ENCODE peak calls at places on chromosomes 6 and 20, in eight cellular contexts. P, I, V, G, J, T, H and Y are unnamed samples.

GRCh38 chr20:44231193-44231592 is 15.9 kb upstream of the GDAP1L1 start:
- DNase-seq in P (no peak), I (no peak), V (no peak), G (peak), J (no peak), T (no peak), H (no peak), Y (no peak)

GRCh38 chr6:150149146-150149545 is 6.3 kb downstream of the PPP1R14C start:
- DNase-seq in P (no peak), I (no peak), V (no peak), G (no peak), J (no peak), T (no peak), H (no peak), Y (no peak)

GRCh38 chr20:54650201-54650722 is 174.9 kb downstream of the DOK5 start:
- DNase-seq in P (no peak), I (no peak), V (no peak), G (no peak), J (no peak), T (no peak), H (no peak), Y (no peak)

GRCh38 chr6:84018453-84019061 is 15.0 kb upstream of the MRAP2 start:
- DNase-seq in P (no peak), I (no peak), V (no peak), G (no peak), J (no peak), T (no peak), H (no peak), Y (no peak)

GRCh38 chr6:32843321-32843978 is 397 bp downstream of the PSMB8 start:
- DNase-seq in P (no peak), I (no peak), V (no peak), G (no peak), J (no peak), T (no peak), H (no peak), Y (no peak)

GRCh38 chr20:2101057-2101934 is at the start of gene STK35:
- DNase-seq in P (peak), I (peak), V (peak), G (peak), J (peak), T (peak), H (peak), Y (peak)

GRCh38 chr6:126258150-126258549 is 81.8 kb upstream of the CENPW start:
- DNase-seq in P (no peak), I (no peak), V (no peak), G (no peak), J (no peak), T (no peak), H (no peak), Y (no peak)

GRCh38 chr6:3072798-3073197 is 4.5 kb downstream of the RIPK1 start:
- DNase-seq in P (no peak), I (no peak), V (no peak), G (no peak), J (no peak), T (no peak), H (no peak), Y (no peak)

GRCh38 chr6:157059781-157060180 is 263.5 kb downstream of the TMEM242 start:
- DNase-seq in P (no peak), I (no peak), V (no peak), G (no peak), J (no peak), T (no peak), H (peak), Y (no peak)

GRCh38 chr6:63418741-63419140 is 99.0 kb upstream of the LGSN start:
- DNase-seq in P (no peak), I (no peak), V (no peak), G (no peak), J (no peak), T (no peak), H (no peak), Y (no peak)

GRCh38 chr20:64224344-64225165 is 31.0 kb upstream of the PCMTD2 start:
- DNase-seq in P (no peak), I (no peak), V (no peak), G (peak), J (no peak), T (no peak), H (no peak), Y (no peak)

GRCh38 chr6:10478187-10479040 is 42.7 kb upstream of the GCNT2 start:
- DNase-seq in P (no peak), I (peak), V (no peak), G (peak), J (no peak), T (no peak), H (peak), Y (no peak)

GRCh38 chr6:30483677-30484279 is 5.5 kb upstream of the HLA-E start:
- DNase-seq in P (no peak), I (peak), V (no peak), G (peak), J (no peak), T (no peak), H (peak), Y (no peak)

GRCh38 chr20:60224914-60225313 is 266.7 kb downstream of the CDH26 start:
- DNase-seq in P (no peak), I (no peak), V (no peak), G (peak), J (no peak), T (no peak), H (peak), Y (no peak)

GRCh38 chr20:62496525-62497218 is 20.9 kb upstream of the GATA5 start:
- DNase-seq in P (peak), I (peak), V (no peak), G (peak), J (no peak), T (no peak), H (no peak), Y (peak)

GRCh38 chr20:1184638-1185315 is at the start of gene TMEM74B:
- DNase-seq in P (no peak), I (no peak), V (no peak), G (no peak), J (no peak), T (no peak), H (peak), Y (no peak)

GRCh38 chr6:14671261-14671681 is 553.7 kb downstream of the CD83 start:
- DNase-seq in P (no peak), I (no peak), V (no peak), G (no peak), J (no peak), T (no peak), H (no peak), Y (no peak)

GRCh38 chr20:61285691-61286090 is 33.6 kb downstream of the CDH4 start:
- DNase-seq in P (no peak), I (no peak), V (no peak), G (no peak), J (no peak), T (no peak), H (no peak), Y (no peak)

GRCh38 chr6:67411036-67411435 is 1224.0 kb upstream of the ADGRB3 start:
- DNase-seq in P (no peak), I (no peak), V (no peak), G (no peak), J (no peak), T (no peak), H (no peak), Y (no peak)

GRCh38 chr6:123091091-123091895 is 95.3 kb downstream of the CLVS2 start:
- DNase-seq in P (no peak), I (no peak), V (no peak), G (no peak), J (no peak), T (no peak), H (no peak), Y (no peak)

GRCh38 chr6:29984992-29985391 is 42.7 kb downstream of the HLA-A start:
- DNase-seq in P (no peak), I (no peak), V (no peak), G (no peak), J (no peak), T (no peak), H (no peak), Y (no peak)

GRCh38 chr20:36472656-36473071 is 68.7 kb upstream of the MYL9 start:
- DNase-seq in P (no peak), I (no peak), V (no peak), G (no peak), J (no peak), T (peak), H (no peak), Y (peak)

GRCh38 chr6:111101987-111102386 is 14.7 kb downstream of the SLC16A10 start:
- DNase-seq in P (no peak), I (no peak), V (no peak), G (no peak), J (no peak), T (no peak), H (no peak), Y (no peak)

GRCh38 chr20:10463622-10464021 is 28.5 kb downstream of the SLX4IP start:
- DNase-seq in P (no peak), I (no peak), V (no peak), G (no peak), J (no peak), T (no peak), H (no peak), Y (no peak)